ENCODE peak calls at places on chromosome 7, in five cellular contexts. P is B cell; W is activated CD8-positive, alpha-beta memory T cell treated with anti-CD3 and anti-CD28 coated beads, Interleukin-2, amount 50 U/mL, for 48 hours; R is stimulated activated CD4-positive, alpha-beta T cell treated with anti-CD3 and anti-CD28 coated beads, Interleukin-1b, Interleukin-23, amount 100 ng/mL, for 4 hours; Z is naive B cell. S is an unnamed sample.

GRCh38 chr7:41451826-41452225 is 251.1 kb downstream of the INHBA start:
- DNase-seq in W (no peak), P (no peak), R (no peak), Z (no peak), S (no peak)

GRCh38 chr7:120950026-120950538 is 495 bp upstream of the ING3 start:
- DNase-seq in R (no peak), Z (no peak), P (no peak), W (no peak), S (peak)

GRCh38 chr7:157427811-157428553 is 91.2 kb downstream of the DNAJB6 start:
- DNase-seq in Z (no peak), R (no peak), W (no peak), P (no peak), S (no peak)

GRCh38 chr7:64997927-64998391 is 7.1 kb upstream of the ZNF117 start:
- DNase-seq in W (no peak), R (no peak), Z (no peak), P (no peak), S (no peak)

GRCh38 chr7:50304911-50305621 is 550 bp downstream of the IKZF1 start:
- DNase-seq in R (no peak), W (peak), Z (peak), P (peak), S (peak)

GRCh38 chr7:81231203-81231922 is 312.5 kb upstream of the SEMA3C start:
- DNase-seq in W (no peak), Z (no peak), R (no peak), P (no peak), S (no peak)

GRCh38 chr7:130441408-130441854 is 615 bp upstream of the CEP41 start:
- DNase-seq in P (no peak), W (no peak), Z (no peak), R (no peak), S (peak)

GRCh38 chr7:105835441-105835840 is 41.0 kb downstream of the ATXN7L1 start:
- DNase-seq in P (no peak), W (no peak), R (no peak), Z (no peak), S (no peak)

GRCh38 chr7:130141161-130141857 is 63.9 kb downstream of the TMEM209 start:
- DNase-seq in W (peak), R (peak), Z (peak), P (peak), S (no peak)

GRCh38 chr7:134916428-134916883 is 69.9 kb upstream of the AGBL3 start:
- DNase-seq in W (no peak), Z (no peak), P (no peak), R (no peak), S (no peak)

GRCh38 chr7:47069385-47070076 is 512.4 kb downstream of the TNS3 start:
- DNase-seq in W (no peak), Z (no peak), R (no peak), P (no peak), S (no peak)

GRCh38 chr7:106068986-106069385 is 43.1 kb downstream of the SYPL1 start:
- DNase-seq in Z (no peak), W (no peak), P (no peak), R (no peak), S (no peak)

GRCh38 chr7:35593896-35594295 is 101.0 kb downstream of the HERPUD2 start:
- DNase-seq in W (peak), P (no peak), R (no peak), Z (no peak), S (peak)

GRCh38 chr7:111025013-111025412 is 65.9 kb upstream of the LRRN3 start:
- DNase-seq in W (no peak), R (no peak), P (no peak), Z (no peak), S (no peak)

GRCh38 chr7:42315631-42316030 is 78.6 kb upstream of the GLI3 start:
- DNase-seq in R (no peak), Z (no peak), P (no peak), W (no peak), S (peak)